ENCODE peak calls at places on chromosome 3, in ten cellular contexts. Q is posterior vena cava, I is ACHN, S is upper lobe of right lung, L is GM23248, R is sciatic nerve, A is WTC11, Z is A673, H is NCI-H2081, Y is H54. K is an unnamed sample.

GRCh38 chr3:126391631-126392030 is 3.1 kb upstream of the CFAP100 start:
- DNase-seq in Q (no peak), I (no peak), S (no peak), L (no peak), R (no peak), A (no peak), Z (no peak), H (no peak), Y (no peak), K (no peak)

GRCh38 chr3:171432548-171432947 is 27.7 kb downstream of the TNIK start:
- DNase-seq in Q (no peak), I (no peak), S (no peak), L (no peak), R (no peak), A (no peak), Z (peak; percentile 16), H (no peak), Y (no peak), K (no peak)

GRCh38 chr3:191627064-191627463 is 166.1 kb downstream of the PYDC2 start:
- DNase-seq in Q (no peak), I (no peak), S (no peak), L (no peak), R (no peak), A (no peak), Z (peak; percentile 67), H (no peak), Y (no peak), K (no peak)

GRCh38 chr3:65144791-65145355 is 457.1 kb upstream of the ADAMTS9 start:
- DNase-seq in Q (no peak), I (no peak), S (no peak), L (peak; percentile 69), R (no peak), A (no peak), Z (no peak), H (no peak), Y (no peak), K (no peak)

GRCh38 chr3:46881819-46882376 is 4.4 kb downstream of the PTH1R start:
- DNase-seq in Q (no peak), I (no peak), S (no peak), L (peak; percentile 48), R (no peak), A (peak; percentile 63), Z (peak; percentile 9), H (no peak), Y (no peak), K (no peak)

GRCh38 chr3:183537295-183537730 is 18.2 kb downstream of the KLHL6 start:
- DNase-seq in Q (peak; percentile 85), I (no peak), S (peak; percentile 71), L (peak; percentile 90), R (no peak), A (no peak), Z (no peak), H (no peak), Y (peak; percentile 45), K (no peak)

GRCh38 chr3:66362541-66362941 is 138.3 kb downstream of the LRIG1 start:
- DNase-seq in Q (no peak), I (peak; percentile 22), S (no peak), L (peak; percentile 40), R (no peak), A (no peak), Z (peak; percentile 4), H (no peak), Y (no peak), K (no peak)

GRCh38 chr3:158106773-158107461 is 697 bp upstream of the SHOX2 start:
- DNase-seq in Q (no peak), I (peak; percentile 28), S (no peak), L (peak; percentile 52), R (peak; percentile 62), A (peak; percentile 56), Z (peak; percentile 11), H (peak; percentile 29), Y (no peak), K (no peak)

GRCh38 chr3:78737988-78738387 is 1029.8 kb downstream of the ROBO1 start:
- DNase-seq in Q (no peak), I (no peak), S (no peak), L (no peak), R (no peak), A (no peak), Z (peak; percentile 97), H (no peak), Y (no peak), K (peak; percentile 59)

GRCh38 chr3:15007681-15008141 is 57.4 kb downstream of the MRPS25 start:
- DNase-seq in Q (no peak), I (no peak), S (no peak), L (peak; percentile 83), R (no peak), A (no peak), Z (no peak), H (no peak), Y (no peak), K (no peak)

GRCh38 chr3:195559723-195560409 is 16.7 kb upstream of the PPP1R2 start:
- DNase-seq in Q (no peak), I (no peak), S (no peak), L (peak; percentile 14), R (no peak), A (no peak), Z (no peak), H (peak; percentile 76), Y (no peak), K (no peak)

GRCh38 chr3:15942462-15942861 is 144.7 kb upstream of the ANKRD28 start:
- DNase-seq in Q (no peak), I (no peak), S (no peak), L (no peak), R (no peak), A (no peak), Z (no peak), H (no peak), Y (no peak), K (no peak)

GRCh38 chr3:39255503-39256325 is 24.1 kb downstream of the CX3CR1 start:
- DNase-seq in Q (no peak), I (no peak), S (no peak), L (no peak), R (no peak), A (no peak), Z (no peak), H (no peak), Y (no peak), K (no peak)

GRCh38 chr3:117532268-117532667 is 822.7 kb downstream of the TUSC7 start:
- DNase-seq in Q (no peak), I (no peak), S (no peak), L (no peak), R (no peak), A (no peak), Z (no peak), H (no peak), Y (no peak), K (no peak)

GRCh38 chr3:72355168-72355567 is 493.1 kb downstream of the SHQ1 start:
- DNase-seq in Q (no peak), I (no peak), S (no peak), L (no peak), R (no peak), A (no peak), Z (no peak), H (no peak), Y (no peak), K (no peak)

GRCh38 chr3:37243811-37244748 is 69.7 kb upstream of the LRRFIP2 start:
- DNase-seq in Q (peak; percentile 95), I (peak; percentile 72), S (peak; percentile 92), L (peak; percentile 93), R (peak; percentile 85), A (peak; percentile 67), Z (peak; percentile 47), H (no peak), Y (peak; percentile 56), K (no peak)

GRCh38 chr3:6657591-6657990 is 203.3 kb upstream of the GRM7 start:
- DNase-seq in Q (no peak), I (no peak), S (no peak), L (no peak), R (no peak), A (no peak), Z (no peak), H (no peak), Y (no peak), K (no peak)

GRCh38 chr3:17645074-17645698 is 97.2 kb downstream of the TBC1D5 start:
- DNase-seq in Q (no peak), I (peak; percentile 66), S (no peak), L (peak; percentile 75), R (no peak), A (no peak), Z (peak; percentile 78), H (peak; percentile 81), Y (no peak), K (no peak)

GRCh38 chr3:73664389-73664788 is 39.6 kb upstream of the PDZRN3 start:
- DNase-seq in Q (no peak), I (no peak), S (no peak), L (no peak), R (no peak), A (no peak), Z (no peak), H (no peak), Y (no peak), K (no peak)

GRCh38 chr3:151817473-151817872 is 3.6 kb downstream of the AADAC start:
- DNase-seq in Q (no peak), I (no peak), S (no peak), L (no peak), R (no peak), A (no peak), Z (no peak), H (no peak), Y (no peak), K (no peak)

GRCh38 chr3:63705092-63705645 is 52.7 kb downstream of the SNTN start:
- DNase-seq in Q (no peak), I (no peak), S (no peak), L (peak; percentile 39), R (no peak), A (no peak), Z (no peak), H (no peak), Y (no peak), K (no peak)

GRCh38 chr3:33658971-33659848 is 58.8 kb downstream of the CLASP2 start:
- DNase-seq in Q (peak; percentile 86), I (no peak), S (peak; percentile 80), L (peak; percentile 80), R (peak; percentile 84), A (peak; percentile 62), Z (peak; percentile 85), H (peak; percentile 67), Y (peak; percentile 30), K (no peak)

GRCh38 chr3:43373588-43373935 is 87.2 kb downstream of the SNRK start:
- DNase-seq in Q (no peak), I (no peak), S (no peak), L (peak; percentile 65), R (no peak), A (no peak), Z (no peak), H (no peak), Y (peak; percentile 35), K (no peak)

GRCh38 chr3:10753964-10754363 is 62.1 kb upstream of the SLC6A11 start:
- DNase-seq in Q (no peak), I (peak; percentile 44), S (no peak), L (peak; percentile 62), R (no peak), A (peak; percentile 86), Z (peak; percentile 48), H (no peak), Y (peak; percentile 43), K (no peak)

K was measured in SK-N-MC.